ENCODE peak calls at places on chromosomes 1 and 21, in seven cellular contexts. N, H, Y, F, V, L and W are unnamed samples.

GRCh38 chr21:28580585-28580984 is 412.1 kb downstream of the LTN1 start:
- DNase-seq in F (no peak), Y (no peak), L (no peak), N (no peak), V (no peak), H (no peak), W (no peak)

GRCh38 chr1:10986525-10986890 is 25.9 kb upstream of the TARDBP start:
- DNase-seq in H (no peak), L (no peak), Y (no peak), N (no peak), F (no peak), V (no peak), W (no peak)

GRCh38 chr1:61083014-61083798 is 845 bp downstream of the NFIA start:
- DNase-seq in V (peak; percentile 29), N (no peak), Y (no peak), L (no peak), H (no peak), F (peak; percentile 70), W (no peak)

GRCh38 chr1:201085902-201086735 is 26.1 kb downstream of the CACNA1S start:
- DNase-seq in L (peak; percentile 52), N (peak; percentile 52), F (peak; percentile 88), V (peak; percentile 25), Y (no peak), H (peak; percentile 41), W (no peak)

GRCh38 chr21:27026501-27026900 is 59.6 kb upstream of the ADAMTS5 start:
- DNase-seq in H (no peak), N (no peak), V (no peak), Y (no peak), L (peak; percentile 25), F (no peak), W (no peak)

GRCh38 chr21:33042812-33043211 is 17.1 kb downstream of the OLIG2 start:
- DNase-seq in F (no peak), Y (peak; percentile 93), N (no peak), H (no peak), V (no peak), L (peak; percentile 95), W (no peak)

GRCh38 chr1:216325946-216326345 is 97.3 kb downstream of the USH2A start:
- DNase-seq in V (no peak), H (no peak), L (peak; percentile 19), N (no peak), F (no peak), Y (peak; percentile 31), W (no peak)

GRCh38 chr1:63949965-63950364 is 176.1 kb downstream of the ROR1 start:
- DNase-seq in L (peak; percentile 50), V (peak; percentile 59), H (no peak), Y (no peak), F (no peak), N (peak; percentile 61), W (no peak)

GRCh38 chr1:159854101-159854692 is 8.3 kb downstream of the VSIG8 start:
- DNase-seq in N (peak; percentile 87), V (peak; percentile 71), Y (peak; percentile 35), F (peak; percentile 73), L (peak; percentile 54), H (peak; percentile 38), W (peak; percentile 59)

GRCh38 chr1:209416009-209416408 is 167.5 kb upstream of the CAMK1G start:
- DNase-seq in L (no peak), H (peak; percentile 85), V (no peak), N (no peak), F (no peak), Y (peak; percentile 77), W (no peak)

GRCh38 chr21:44900559-44901251 is 20.0 kb downstream of the ITGB2 start:
- DNase-seq in H (no peak), Y (no peak), F (no peak), L (no peak), N (no peak), V (no peak), W (no peak)

GRCh38 chr1:245155186-245156040 is 628 bp downstream of the KIF26B start:
- DNase-seq in H (no peak), L (no peak), F (no peak), Y (peak; percentile 32), N (no peak), V (no peak), W (no peak)

DNA sequence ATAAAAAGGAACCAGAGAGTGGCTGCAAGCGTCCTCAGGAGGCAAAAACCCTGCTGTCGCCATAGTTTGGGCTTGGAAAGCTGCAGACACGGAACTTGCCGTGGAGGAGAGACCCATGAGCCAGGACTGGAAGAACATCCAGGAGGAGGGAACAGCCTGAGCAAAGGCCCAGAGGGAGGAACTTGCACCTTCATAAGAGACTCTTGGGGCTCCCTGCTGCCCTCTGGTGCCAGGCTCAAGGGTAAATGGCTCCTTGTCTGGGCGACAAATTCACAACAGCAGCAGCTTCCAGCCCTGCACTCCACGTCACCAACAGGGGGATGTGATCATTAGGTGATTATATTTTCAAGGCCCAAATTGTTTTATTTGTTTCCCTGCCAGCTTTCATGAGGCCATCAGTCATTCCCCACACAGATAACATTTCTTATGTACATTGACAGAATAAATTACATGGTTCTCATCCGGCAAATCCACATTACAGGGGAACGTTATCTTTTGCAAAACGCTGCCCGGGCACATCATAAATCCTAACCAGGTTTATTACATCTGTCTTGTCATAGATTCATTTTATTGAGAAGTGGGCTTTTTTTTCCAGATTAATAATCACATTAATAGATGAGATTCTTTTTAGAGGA is 143.0 kb upstream of the GRIK3 start:
- DNase-seq in N (no peak), H (no peak), L (peak; percentile 2), F (peak; percentile 57), Y (no peak), V (no peak), W (peak; percentile 57)
- TF ChIP-seq CTCF in N (no peak), H (peak; percentile 53), L (no peak), F (peak; percentile 11), Y (no peak), V (no peak), W (peak; percentile 33)

DNA sequence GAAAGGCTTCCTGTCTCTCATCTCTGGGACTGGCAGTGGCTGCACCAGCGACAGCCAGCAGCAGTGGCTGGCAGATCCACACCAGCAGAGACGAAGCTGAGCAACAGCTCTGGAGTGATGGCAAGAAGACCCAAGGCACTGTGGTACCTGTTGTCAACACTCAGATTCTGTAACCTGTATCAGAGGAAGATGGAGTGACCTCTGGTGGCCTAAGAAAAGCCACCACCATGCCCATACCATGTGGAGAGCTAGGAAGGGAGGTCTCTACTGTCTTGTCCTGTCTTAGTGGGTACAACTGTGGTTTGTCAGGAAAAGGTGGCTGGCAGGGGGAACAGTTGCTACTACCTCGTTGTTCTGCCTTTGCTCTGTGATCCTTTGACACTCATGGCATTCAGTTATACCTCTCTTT is 22.5 kb upstream of the RHBDL2 start:
- DNase-seq in N (no peak), L (no peak), V (no peak), H (no peak), Y (no peak), F (no peak), W (peak; percentile 28)
- TF ChIP-seq CTCF in N (no peak), L (peak; percentile 7), V (no peak), H (no peak), Y (no peak), F (no peak), W (no peak)

GRCh38 chr21:42459065-42459430 is 37.0 kb downstream of the RSPH1 start:
- DNase-seq in V (no peak), N (no peak), F (no peak), H (no peak), L (no peak), Y (no peak), W (no peak)
- TF ChIP-seq CTCF in V (no peak), N (no peak), F (no peak), H (no peak), L (no peak), Y (no peak), W (no peak)

DNA sequence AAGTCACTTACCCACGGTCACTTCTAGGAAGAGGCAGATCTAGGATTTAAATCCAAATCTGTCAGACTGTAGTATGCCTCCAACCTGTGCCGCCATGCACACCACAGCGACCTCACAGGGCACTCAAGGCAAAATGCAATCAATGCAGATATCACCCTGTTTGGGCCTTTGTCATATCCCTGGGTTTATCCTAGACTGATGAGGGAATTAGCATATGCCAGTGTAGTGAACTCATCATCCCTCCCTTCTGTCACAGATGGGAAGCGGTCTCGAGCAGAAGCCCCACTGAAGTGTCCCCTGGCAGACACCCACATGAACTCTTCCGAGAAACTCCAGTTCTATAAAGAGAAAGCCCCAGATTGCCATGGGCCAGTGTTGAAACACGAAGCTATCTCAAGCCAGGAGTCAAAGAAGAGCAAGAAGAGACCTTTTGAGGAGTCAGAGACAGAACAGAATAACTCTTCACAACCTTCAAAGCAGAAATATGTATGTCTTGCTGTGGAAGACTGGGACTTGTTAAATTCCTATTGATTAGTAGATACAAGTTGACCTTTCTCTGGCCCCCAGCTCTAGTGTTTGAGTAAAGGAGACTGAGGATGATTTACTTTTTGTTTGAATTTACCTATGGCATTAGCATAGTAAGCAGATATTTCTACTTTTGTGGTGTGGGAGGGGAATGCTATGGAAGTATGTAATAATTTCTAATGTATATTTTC is 21.4 kb downstream of the LRRC42 start:
- DNase-seq in F (no peak), N (no peak), Y (no peak), L (no peak), H (no peak), V (no peak), W (no peak)
- TF ChIP-seq CTCF in F (no peak), N (no peak), Y (no peak), L (no peak), H (no peak), V (no peak), W (no peak)

DNA sequence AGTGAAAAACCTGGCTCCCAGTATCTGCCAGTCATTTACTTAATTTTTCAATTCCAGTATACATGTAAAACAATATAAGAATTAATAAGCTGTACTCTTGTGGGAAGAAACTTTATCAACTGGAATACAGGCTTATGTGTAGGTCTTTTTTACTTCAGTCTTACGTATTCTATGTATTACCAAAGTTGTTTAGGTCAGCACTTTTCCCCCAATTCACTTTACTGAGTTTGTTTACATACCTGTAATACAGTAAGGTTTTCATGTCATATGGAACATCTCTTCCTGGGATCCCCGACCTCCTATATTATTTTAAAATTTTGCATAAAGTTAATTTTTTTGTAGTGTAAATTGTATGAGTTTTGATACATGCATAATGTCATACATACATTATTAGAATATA is 181.8 kb upstream of the OLFM3 start:
- DNase-seq in Y (no peak), H (no peak), V (no peak), N (no peak), L (no peak), F (no peak), W (no peak)
- TF ChIP-seq CTCF in Y (no peak), H (no peak), V (no peak), N (no peak), L (no peak), F (no peak), W (no peak)

GRCh38 chr1:39080269-39080826 is 54.2 kb downstream of the NDUFS5 start:
- DNase-seq in L (no peak), N (no peak), V (no peak), H (no peak), Y (no peak), F (no peak), W (peak; percentile 0)

GRCh38 chr1:39082140-39082799 is 56.1 kb downstream of the NDUFS5 start:
- DNase-seq in H (no peak), F (no peak), Y (no peak), L (no peak), N (no peak), V (no peak), W (no peak)

GRCh38 chr1:39082811-39083576 is 56.8 kb downstream of the NDUFS5 start:
- DNase-seq in F (no peak), Y (no peak), V (no peak), N (no peak), H (no peak), L (no peak), W (no peak)

GRCh38 chr1:39080884-39081265 is 54.7 kb downstream of the NDUFS5 start:
- DNase-seq in Y (no peak), H (no peak), N (no peak), F (no peak), V (no peak), L (no peak), W (peak; percentile 14)

GRCh38 chr1:39081266-39082139 is 55.4 kb downstream of the NDUFS5 start:
- DNase-seq in Y (no peak), F (peak; percentile 63), V (no peak), N (no peak), L (no peak), H (no peak), W (no peak)
- TF ChIP-seq CTCF in Y (no peak), F (no peak), V (no peak), N (peak; percentile 5), L (no peak), H (no peak), W (no peak)